ENCODE peak calls at places on chromosomes 6 and 20, in four cellular contexts. V is GM12878, W is K562, K is H1. G is an unnamed sample.

GRCh38 chr20:58713801-58714339 is 21.3 kb downstream of the NPEPL1 start:
- DNase-seq in V (no peak), W (no peak), K (no peak), G (no peak)

GRCh38 chr6:75751443-75751842 is 2.4 kb downstream of the MYO6 start:
- DNase-seq in V (no peak), W (no peak), K (no peak), G (no peak)

GRCh38 chr20:36384022-36384619 is 78.0 kb downstream of the DLGAP4 start:
- DNase-seq in V (no peak), W (peak), K (peak), G (peak)

GRCh38 chr6:22062807-22063408 is 233.9 kb downstream of the PRL start:
- DNase-seq in V (peak), W (no peak), K (no peak), G (no peak)

GRCh38 chr6:96811136-96811535 is 26.1 kb downstream of the GPR63 start:
- DNase-seq in V (no peak), W (no peak), K (no peak), G (no peak)

GRCh38 chr6:148273962-148274752 is 68.5 kb upstream of the SASH1 start:
- DNase-seq in V (no peak), W (no peak), K (no peak), G (no peak)

GRCh38 chr6:135506270-135506997 is 8.9 kb upstream of the AHI1 start:
- DNase-seq in V (no peak), W (peak), K (no peak), G (peak)

GRCh38 chr20:19758888-19759331 is 852 bp downstream of the RIN2 start:
- DNase-seq in V (no peak), W (no peak), K (peak), G (peak)

GRCh38 chr20:17928633-17929311 is 39.8 kb downstream of the SNX5 start:
- DNase-seq in V (no peak), W (no peak), K (no peak), G (no peak)

GRCh38 chr6:21665436-21666199 is 72.1 kb downstream of the SOX4 start:
- DNase-seq in V (no peak), W (no peak), K (peak), G (no peak)

GRCh38 chr6:134830194-134830593 is 119.7 kb downstream of the ALDH8A1 start:
- DNase-seq in V (no peak), W (no peak), K (no peak), G (no peak)

GRCh38 chr6:153392156-153392555 is 261.1 kb upstream of the RGS17 start:
- DNase-seq in V (no peak), W (no peak), K (no peak), G (no peak)

GRCh38 chr6:43996614-43997341 is 130.5 kb downstream of the MRPL14 start:
- DNase-seq in V (no peak), W (no peak), K (no peak), G (no peak)

GRCh38 chr20:53611449-53611894 is 17.8 kb upstream of the ZNF217 start:
- DNase-seq in V (peak), W (peak), K (peak), G (no peak)

GRCh38 chr6:169990095-169991030 is 238.9 kb downstream of the ERMARD start:
- DNase-seq in V (no peak), W (peak), K (no peak), G (no peak)

GRCh38 chr6:25700841-25701240 is 48.8 kb downstream of the SCGN start:
- DNase-seq in V (no peak), W (no peak), K (no peak), G (no peak)

GRCh38 chr6:16711551-16712249 is 49.6 kb downstream of the ATXN1 start:
- DNase-seq in V (no peak), W (peak), K (no peak), G (peak)

GRCh38 chr6:109793793-109794192 is 102.7 kb downstream of the FIG4 start:
- DNase-seq in V (no peak), W (peak), K (no peak), G (no peak)

GRCh38 chr6:25447570-25447929 is 168.4 kb downstream of the CARMIL1 start:
- DNase-seq in V (no peak), W (no peak), K (no peak), G (no peak)

GRCh38 chr20:38931984-38932383 is 5.8 kb downstream of the FAM83D start:
- DNase-seq in V (no peak), W (no peak), K (no peak), G (no peak)

GRCh38 chr20:43691928-43692524 is 25.1 kb downstream of the MYBL2 start:
- DNase-seq in V (no peak), W (peak), K (peak), G (peak)

GRCh38 chr20:18653736-18654447 is 66.0 kb downstream of the DTD1 start:
- DNase-seq in V (no peak), W (no peak), K (no peak), G (no peak)

GRCh38 chr6:75424610-75425548 is 68.7 kb downstream of the FILIP1 start:
- DNase-seq in V (no peak), W (no peak), K (no peak), G (no peak)

GRCh38 chr6:120378582-120379220 is 955.6 kb downstream of the TBC1D32 start:
- DNase-seq in V (no peak), W (peak), K (no peak), G (peak)
- TF ChIP-seq BRCA1 in V (no peak), W (no peak), K (no peak), G (no peak)

GRCh38 chr6:27544612-27545260 is 71.8 kb upstream of the ZNF184 start:
- DNase-seq in V (no peak), W (peak), K (no peak), G (no peak)
- TF ChIP-seq BRCA1 in V (no peak), W (no peak), K (no peak), G (no peak)

GRCh38 chr6:39902786-39903465 is 31.3 kb downstream of the MOCS1 start:
- DNase-seq in V (no peak), W (peak), K (no peak), G (no peak)
- TF ChIP-seq BRCA1 in V (no peak), W (no peak), K (no peak), G (no peak)

DNA sequence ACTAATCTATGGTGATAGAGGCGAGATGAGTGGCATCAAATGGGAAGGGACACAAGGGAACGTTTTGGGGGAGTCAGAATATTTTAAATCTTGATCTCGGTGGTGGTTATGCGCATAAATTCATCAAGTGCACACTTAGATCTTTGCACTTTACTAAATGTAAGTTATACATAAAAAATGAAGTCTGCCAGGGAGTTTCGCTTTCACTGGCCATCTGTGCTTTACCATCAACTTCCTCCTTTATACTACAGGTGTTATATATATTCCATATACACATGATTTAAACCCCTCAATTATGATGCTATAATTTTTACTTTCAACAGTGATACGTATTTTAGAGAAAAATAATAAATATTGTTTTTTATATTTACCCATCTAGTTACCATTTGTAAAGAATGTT is 97.6 kb upstream of the AKIRIN2 start:
- DNase-seq in V (no peak), W (no peak), K (no peak), G (no peak)
- TF ChIP-seq BRCA1 in V (no peak), W (no peak), K (no peak), G (no peak)

DNA sequence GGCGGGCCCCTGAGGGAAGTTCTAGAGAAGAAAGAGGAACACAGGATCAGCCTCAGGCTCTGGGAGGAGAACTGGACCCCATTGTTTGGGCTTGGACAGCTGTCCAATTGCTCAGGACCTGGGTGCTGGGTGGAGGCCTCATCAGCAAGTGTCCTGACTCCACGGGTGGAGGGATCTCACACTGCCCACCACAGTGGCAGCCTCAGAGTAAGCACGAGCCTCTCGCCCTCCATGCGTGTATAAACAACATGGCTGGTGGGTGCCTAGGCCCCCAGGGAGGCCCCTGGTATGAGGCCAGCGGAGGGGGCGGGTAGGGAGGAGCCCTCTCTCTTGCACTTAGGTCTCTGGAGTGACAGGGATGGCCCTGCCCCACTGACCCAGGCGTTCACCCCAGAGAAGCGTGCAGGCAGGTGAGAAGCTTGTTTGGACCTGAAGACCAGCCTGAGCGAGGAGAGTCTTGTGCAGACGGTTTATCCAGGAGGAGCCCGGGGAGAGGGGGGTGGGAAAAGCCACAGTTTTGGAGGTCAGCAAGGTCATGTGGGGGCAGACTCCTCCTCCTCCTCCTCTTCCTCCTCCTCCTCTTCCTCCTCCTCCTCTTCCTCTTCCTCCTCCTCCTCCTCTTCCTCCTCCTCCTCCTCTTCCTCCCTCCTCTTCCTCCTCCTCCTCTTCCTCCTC is 41.9 kb upstream of the BHLHE23 start:
- DNase-seq in V (no peak), W (no peak), K (no peak), G (no peak)
- TF ChIP-seq BRCA1 in V (no peak), W (no peak), K (no peak), G (no peak)

GRCh38 chr6:7542878-7543394 is 1.5 kb downstream of the DSP start:
- DNase-seq in V (no peak), W (no peak), K (peak), G (peak)
- TF ChIP-seq BRCA1 in V (no peak), W (no peak), K (no peak), G (peak)

GRCh38 chr6:106976270-106976669 is 1.7 kb upstream of the CD24 start:
- DNase-seq in V (no peak), W (no peak), K (no peak), G (no peak)

GRCh38 chr6:106979435-106979884 is 4.9 kb upstream of the CD24 start:
- DNase-seq in V (peak), W (peak), K (peak), G (peak)

DNA sequence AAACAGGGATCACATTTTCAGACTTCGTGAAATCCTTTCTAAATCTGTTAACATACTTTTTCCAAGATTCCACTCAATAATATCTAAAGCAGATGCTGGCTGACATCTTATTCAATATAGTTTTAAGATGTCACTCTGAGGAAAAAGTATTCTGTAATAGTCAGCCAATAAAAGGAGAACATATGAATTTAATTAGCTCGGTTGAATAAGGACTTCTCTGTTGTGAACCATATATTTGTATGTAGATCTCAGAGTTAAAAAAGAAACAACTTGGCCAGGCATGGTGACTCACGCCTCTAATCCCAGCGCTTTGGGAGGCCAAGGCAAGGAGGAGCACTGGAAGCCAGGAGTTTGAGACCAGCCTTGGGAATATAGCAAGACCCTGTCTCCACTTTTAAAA is 7.4 kb upstream of the CD24 start:
- DNase-seq in V (no peak), W (no peak), K (no peak), G (no peak)
- TF ChIP-seq BRCA1 in V (no peak), W (no peak), K (no peak), G (no peak)

GRCh38 chr6:63858691-63859090 is 223.1 kb downstream of the PHF3 start:
- DNase-seq in V (no peak), W (no peak), K (no peak), G (no peak)

GRCh38 chr6:63856271-63856670 is 220.7 kb downstream of the PHF3 start:
- DNase-seq in V (no peak), W (no peak), K (no peak), G (no peak)

GRCh38 chr6:63864934-63865333 is 229.3 kb downstream of the PHF3 start:
- DNase-seq in V (no peak), W (no peak), K (no peak), G (no peak)

GRCh38 chr6:63862486-63863198 is 227.0 kb downstream of the PHF3 start:
- DNase-seq in V (no peak), W (no peak), K (no peak), G (no peak)

GRCh38 chr6:63859520-63859919 is 223.9 kb downstream of the PHF3 start:
- DNase-seq in V (no peak), W (no peak), K (no peak), G (no peak)
- TF ChIP-seq BRCA1 in V (no peak), W (no peak), K (no peak), G (no peak)

GRCh38 chr20:32596681-32597252 is 11.6 kb upstream of the NOL4L start:
- DNase-seq in V (no peak), W (no peak), K (no peak), G (no peak)
- TF ChIP-seq BRCA1 in V (no peak), W (no peak), K (no peak), G (no peak)